ENCODE peak calls at places on chromosomes 2 and 18, in seven cellular contexts. One of them, this sample, is unnamed.

GRCh38 chr2:165891943-165892342 is 61.6 kb downstream of the TTC21B start:
- DNase-seq in hepatocyte: no peak
- DNase-seq in GM23338: no peak
- DNase-seq in neural progenitor cell: no peak
- DNase-seq in HCT116: no peak
- DNase-seq in PC-9: no peak
- DNase-seq in K562: no peak
- DNase-seq in this sample: no peak

GRCh38 chr2:140246957-140247356 is 1466.8 kb upstream of the NXPH2 start:
- DNase-seq in hepatocyte: no peak
- DNase-seq in PC-9: no peak
- DNase-seq in K562: no peak
- DNase-seq in HCT116: no peak
- DNase-seq in neural progenitor cell: no peak
- DNase-seq in GM23338: no peak
- DNase-seq in this sample: no peak

GRCh38 chr2:177998006-177998405 is 74.6 kb downstream of the PDE11A start:
- DNase-seq in PC-9: no peak
- DNase-seq in HCT116: no peak
- DNase-seq in GM23338: no peak
- DNase-seq in K562: no peak
- DNase-seq in neural progenitor cell: no peak
- DNase-seq in hepatocyte: no peak
- DNase-seq in this sample: no peak

GRCh38 chr2:239731422-239731821 is 293.7 kb downstream of the NDUFA10 start:
- DNase-seq in hepatocyte: no peak
- DNase-seq in GM23338: peak
- DNase-seq in neural progenitor cell: peak
- DNase-seq in PC-9: no peak
- DNase-seq in HCT116: no peak
- DNase-seq in K562: no peak
- DNase-seq in this sample: no peak

GRCh38 chr2:175414872-175415487 is 233.5 kb upstream of the ATP5MC3 start:
- DNase-seq in PC-9: no peak
- DNase-seq in K562: peak
- DNase-seq in GM23338: peak
- DNase-seq in hepatocyte: peak
- DNase-seq in neural progenitor cell: peak
- DNase-seq in HCT116: peak
- DNase-seq in this sample: peak

GRCh38 chr18:36176177-36176584 is 11.1 kb upstream of the MOCOS start:
- DNase-seq in hepatocyte: peak
- DNase-seq in K562: no peak
- DNase-seq in neural progenitor cell: no peak
- DNase-seq in PC-9: no peak
- DNase-seq in HCT116: no peak
- DNase-seq in GM23338: no peak
- DNase-seq in this sample: no peak

GRCh38 chr2:191691016-191691725 is 13.2 kb downstream of the NABP1 start:
- DNase-seq in hepatocyte: peak
- DNase-seq in PC-9: peak
- DNase-seq in HCT116: peak
- DNase-seq in GM23338: peak
- DNase-seq in K562: peak
- DNase-seq in neural progenitor cell: peak
- DNase-seq in this sample: peak

GRCh38 chr18:74990563-74991081 is 218.3 kb downstream of the PTGR3 start:
- DNase-seq in K562: no peak
- DNase-seq in PC-9: no peak
- DNase-seq in HCT116: no peak
- DNase-seq in GM23338: no peak
- DNase-seq in hepatocyte: no peak
- DNase-seq in neural progenitor cell: no peak
- DNase-seq in this sample: peak

GRCh38 chr2:203983064-203983715 is 46.6 kb downstream of the ICOS start:
- DNase-seq in K562: no peak
- DNase-seq in PC-9: no peak
- DNase-seq in hepatocyte: no peak
- DNase-seq in GM23338: peak
- DNase-seq in neural progenitor cell: no peak
- DNase-seq in HCT116: no peak
- DNase-seq in this sample: no peak

GRCh38 chr2:122528958-122529670 is 773.7 kb downstream of the TSN start:
- DNase-seq in K562: no peak
- DNase-seq in GM23338: no peak
- DNase-seq in neural progenitor cell: no peak
- DNase-seq in PC-9: no peak
- DNase-seq in hepatocyte: no peak
- DNase-seq in HCT116: no peak
- DNase-seq in this sample: no peak

GRCh38 chr18:9902832-9903231 is 11.0 kb upstream of the VAPA start:
- DNase-seq in neural progenitor cell: peak
- DNase-seq in PC-9: no peak
- DNase-seq in hepatocyte: no peak
- DNase-seq in HCT116: no peak
- DNase-seq in K562: no peak
- DNase-seq in GM23338: no peak
- DNase-seq in this sample: no peak

GRCh38 chr18:12410121-12410520 is 2.4 kb downstream of the PRELID3A start:
- DNase-seq in GM23338: no peak
- DNase-seq in HCT116: no peak
- DNase-seq in K562: no peak
- DNase-seq in neural progenitor cell: no peak
- DNase-seq in hepatocyte: no peak
- DNase-seq in PC-9: no peak
- DNase-seq in this sample: no peak

GRCh38 chr2:73891276-73891901 is 1.4 kb upstream of the ACTG2 start:
- DNase-seq in PC-9: no peak
- DNase-seq in GM23338: no peak
- DNase-seq in hepatocyte: no peak
- DNase-seq in neural progenitor cell: no peak
- DNase-seq in HCT116: no peak
- DNase-seq in K562: no peak
- DNase-seq in this sample: no peak

GRCh38 chr2:88187927-88188326 is 17.8 kb downstream of the THNSL2 start:
- DNase-seq in hepatocyte: no peak
- DNase-seq in GM23338: peak
- DNase-seq in HCT116: no peak
- DNase-seq in PC-9: no peak
- DNase-seq in neural progenitor cell: peak
- DNase-seq in K562: peak
- DNase-seq in this sample: peak

GRCh38 chr2:88188741-88189140 is 18.6 kb downstream of the THNSL2 start:
- DNase-seq in GM23338: no peak
- DNase-seq in PC-9: no peak
- DNase-seq in HCT116: no peak
- DNase-seq in K562: no peak
- DNase-seq in neural progenitor cell: no peak
- DNase-seq in hepatocyte: no peak
- DNase-seq in this sample: no peak

GRCh38 chr2:88185480-88185879 is 15.3 kb downstream of the THNSL2 start:
- DNase-seq in PC-9: no peak
- DNase-seq in HCT116: no peak
- DNase-seq in K562: no peak
- DNase-seq in GM23338: no peak
- DNase-seq in neural progenitor cell: no peak
- DNase-seq in hepatocyte: no peak
- DNase-seq in this sample: no peak

GRCh38 chr2:88184762-88185161 is 14.6 kb downstream of the THNSL2 start:
- DNase-seq in hepatocyte: no peak
- DNase-seq in GM23338: no peak
- DNase-seq in K562: no peak
- DNase-seq in HCT116: no peak
- DNase-seq in neural progenitor cell: no peak
- DNase-seq in PC-9: no peak
- DNase-seq in this sample: no peak

GRCh38 chr2:88187038-88187676 is 17.0 kb downstream of the THNSL2 start:
- DNase-seq in GM23338: peak
- DNase-seq in neural progenitor cell: peak
- DNase-seq in K562: peak
- DNase-seq in HCT116: peak
- DNase-seq in PC-9: no peak
- DNase-seq in hepatocyte: peak
- DNase-seq in this sample: peak
- TF ChIP-seq CTCF in GM23338: peak
- TF ChIP-seq CTCF in neural progenitor cell: peak
- TF ChIP-seq CTCF in K562: peak
- TF ChIP-seq CTCF in HCT116: peak
- TF ChIP-seq CTCF in PC-9: peak
- TF ChIP-seq CTCF in hepatocyte: peak
- TF ChIP-seq CTCF in this sample: peak

DNA sequence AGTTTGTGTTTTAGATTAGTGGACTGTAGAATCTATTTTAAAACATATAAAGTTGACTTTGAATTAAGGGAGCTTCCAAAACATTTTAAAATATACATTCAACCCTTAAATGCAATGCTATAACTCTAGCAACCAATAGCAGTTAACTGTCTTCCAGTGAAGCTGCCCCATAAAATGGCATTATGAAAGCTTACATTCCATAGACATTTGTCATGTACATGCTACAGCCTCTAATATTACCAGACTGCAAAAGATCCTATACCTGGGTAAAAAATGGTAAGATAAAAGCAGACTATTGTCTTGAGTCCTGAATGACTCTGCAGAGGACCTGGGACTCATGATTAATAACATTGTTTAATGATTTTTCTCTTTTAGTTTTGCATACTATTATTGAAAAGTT is 489.4 kb downstream of the LRP1B start:
- DNase-seq in PC-9: no peak
- DNase-seq in neural progenitor cell: no peak
- DNase-seq in hepatocyte: no peak
- DNase-seq in GM23338: no peak
- DNase-seq in HCT116: no peak
- DNase-seq in K562: no peak
- DNase-seq in this sample: peak
- TF ChIP-seq EZH2 in PC-9: no peak
- TF ChIP-seq EZH2 in neural progenitor cell: no peak
- TF ChIP-seq EZH2 in hepatocyte: no peak
- TF ChIP-seq EZH2 in GM23338: no peak
- TF ChIP-seq EZH2 in HCT116: no peak
- TF ChIP-seq EZH2 in K562: no peak
- TF ChIP-seq EZH2 in this sample: no peak

GRCh38 chr2:36356990-36357505 is 1.5 kb downstream of the CRIM1 start:
- DNase-seq in neural progenitor cell: peak
- DNase-seq in HCT116: no peak
- DNase-seq in PC-9: peak
- DNase-seq in K562: no peak
- DNase-seq in GM23338: no peak
- DNase-seq in hepatocyte: peak
- DNase-seq in this sample: peak

GRCh38 chr2:36358317-36358659 is 2.7 kb downstream of the CRIM1 start:
- DNase-seq in neural progenitor cell: no peak
- DNase-seq in PC-9: peak
- DNase-seq in GM23338: no peak
- DNase-seq in K562: no peak
- DNase-seq in hepatocyte: no peak
- DNase-seq in HCT116: no peak
- DNase-seq in this sample: no peak

GRCh38 chr2:36359006-36359580 is 3.5 kb downstream of the CRIM1 start:
- DNase-seq in K562: no peak
- DNase-seq in PC-9: peak
- DNase-seq in hepatocyte: no peak
- DNase-seq in neural progenitor cell: no peak
- DNase-seq in HCT116: no peak
- DNase-seq in GM23338: no peak
- DNase-seq in this sample: peak

GRCh38 chr2:36356199-36356989 is 816 bp downstream of the CRIM1 start:
- DNase-seq in hepatocyte: peak
- DNase-seq in K562: no peak
- DNase-seq in neural progenitor cell: peak
- DNase-seq in GM23338: peak
- DNase-seq in HCT116: no peak
- DNase-seq in PC-9: peak
- DNase-seq in this sample: peak

DNA sequence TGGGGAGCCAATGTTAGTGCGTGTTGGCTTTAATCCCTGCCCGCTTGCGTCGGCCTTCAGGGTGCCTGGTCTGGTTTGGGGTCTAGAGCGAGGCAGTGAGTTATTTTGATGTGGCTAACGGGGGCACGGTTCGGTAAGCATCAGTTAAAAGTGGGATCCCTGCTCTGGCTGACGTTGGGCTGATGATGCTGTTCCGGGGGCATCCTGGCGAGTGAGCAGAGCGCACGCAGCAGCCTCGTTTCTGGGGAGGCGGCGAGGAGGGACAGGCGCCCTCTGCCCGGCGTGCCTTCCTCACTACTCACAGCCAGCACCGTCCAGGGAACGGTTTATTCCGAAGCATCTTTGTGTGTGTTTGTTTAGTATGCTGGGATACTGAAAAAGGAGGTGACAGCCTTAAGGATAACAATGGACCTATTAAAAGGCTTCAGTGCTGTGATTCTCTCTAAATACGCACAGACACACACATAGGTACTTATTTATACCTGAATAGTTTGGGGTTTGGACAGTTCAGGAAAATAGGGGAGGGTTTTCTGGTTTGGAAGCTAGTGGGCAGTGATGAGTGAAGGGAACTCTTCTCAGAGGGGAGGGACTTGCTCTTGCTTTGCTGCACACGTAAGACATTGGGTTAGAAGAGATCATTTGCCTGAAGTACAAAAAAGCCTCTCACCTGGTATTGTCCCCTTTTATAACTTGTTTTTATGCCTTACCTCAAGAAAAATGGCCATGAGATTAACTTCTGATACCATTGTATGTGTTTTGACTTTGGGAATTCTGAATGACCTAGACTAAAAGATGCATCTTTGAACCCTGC is 2.1 kb downstream of the CRIM1 start:
- DNase-seq in neural progenitor cell: peak
- DNase-seq in K562: no peak
- DNase-seq in hepatocyte: peak
- DNase-seq in GM23338: peak
- DNase-seq in HCT116: peak
- DNase-seq in PC-9: peak
- DNase-seq in this sample: peak
- TF ChIP-seq CTCF in neural progenitor cell: peak
- TF ChIP-seq CTCF in K562: no peak
- TF ChIP-seq CTCF in hepatocyte: peak
- TF ChIP-seq CTCF in GM23338: peak
- TF ChIP-seq CTCF in HCT116: peak
- TF ChIP-seq CTCF in PC-9: peak
- TF ChIP-seq CTCF in this sample: peak

GRCh38 chr2:218869064-218869463 is 9.5 kb downstream of the WNT6 start:
- DNase-seq in GM23338: no peak
- DNase-seq in PC-9: no peak
- DNase-seq in K562: no peak
- DNase-seq in hepatocyte: no peak
- DNase-seq in neural progenitor cell: no peak
- DNase-seq in HCT116: no peak
- DNase-seq in this sample: no peak

GRCh38 chr2:218872645-218873358 is 7.8 kb upstream of the WNT10A start:
- DNase-seq in neural progenitor cell: peak
- DNase-seq in PC-9: no peak
- DNase-seq in GM23338: peak
- DNase-seq in HCT116: no peak
- DNase-seq in hepatocyte: no peak
- DNase-seq in K562: no peak
- DNase-seq in this sample: no peak

GRCh38 chr2:218873359-218874194 is 7.1 kb upstream of the WNT10A start:
- DNase-seq in K562: no peak
- DNase-seq in neural progenitor cell: peak
- DNase-seq in HCT116: no peak
- DNase-seq in GM23338: peak
- DNase-seq in PC-9: no peak
- DNase-seq in hepatocyte: no peak
- DNase-seq in this sample: no peak

GRCh38 chr2:218871345-218872302 is 9.0 kb upstream of the WNT10A start:
- DNase-seq in hepatocyte: no peak
- DNase-seq in PC-9: no peak
- DNase-seq in K562: no peak
- DNase-seq in neural progenitor cell: no peak
- DNase-seq in HCT116: no peak
- DNase-seq in GM23338: no peak
- DNase-seq in this sample: no peak

GRCh38 chr2:218870984-218871344 is 9.7 kb upstream of the WNT10A start:
- DNase-seq in HCT116: no peak
- DNase-seq in hepatocyte: no peak
- DNase-seq in K562: no peak
- DNase-seq in neural progenitor cell: no peak
- DNase-seq in PC-9: no peak
- DNase-seq in GM23338: no peak
- DNase-seq in this sample: no peak
- TF ChIP-seq EZH2 in HCT116: no peak
- TF ChIP-seq EZH2 in hepatocyte: peak
- TF ChIP-seq EZH2 in K562: no peak
- TF ChIP-seq EZH2 in neural progenitor cell: no peak
- TF ChIP-seq EZH2 in PC-9: no peak
- TF ChIP-seq EZH2 in GM23338: peak
- TF ChIP-seq EZH2 in this sample: no peak

This sample was measured in A673.